ENCODE peak calls at places on chromosomes 5 and 9, in ten cellular contexts. H, S, A, V, B, M, W, E, T and J are unnamed samples.

GRCh38 chr9:15328946-15329345 is 21.9 kb upstream of the TTC39B start:
- DNase-seq in H (no peak), S (no peak), A (no peak), V (no peak), B (no peak), M (no peak), W (no peak), E (no peak), T (no peak), J (no peak)

GRCh38 chr9:120186276-120186675 is 393.7 kb downstream of the CDK5RAP2 start:
- DNase-seq in H (no peak), S (no peak), A (no peak), V (no peak), B (no peak), M (no peak), W (no peak), E (no peak), T (no peak), J (no peak)

GRCh38 chr5:73236541-73237128 is 63.6 kb downstream of the TMEM174 start:
- DNase-seq in H (no peak), S (no peak), A (no peak), V (no peak), B (no peak), M (no peak), W (no peak), E (no peak), T (no peak), J (no peak)

GRCh38 chr9:93669958-93670207 is 93.5 kb downstream of the PHF2 start:
- DNase-seq in H (no peak), S (no peak), A (no peak), V (no peak), B (no peak), M (no peak), W (no peak), E (no peak), T (peak; percentile 0), J (no peak)

GRCh38 chr5:177372534-177372896 is 11.7 kb upstream of the SLC34A1 start:
- DNase-seq in H (no peak), S (no peak), A (no peak), V (no peak), B (no peak), M (no peak), W (no peak), E (no peak), T (no peak), J (peak; percentile 56)

GRCh38 chr9:108691614-108692013 is 164.2 kb downstream of the ACTL7B start:
- DNase-seq in H (no peak), S (no peak), A (no peak), V (no peak), B (no peak), M (no peak), W (no peak), E (no peak), T (no peak), J (no peak)

GRCh38 chr5:107870984-107871383 is 200.2 kb upstream of the EFNA5 start:
- DNase-seq in H (no peak), S (no peak), A (no peak), V (no peak), B (no peak), M (no peak), W (no peak), E (no peak), T (no peak), J (no peak)

GRCh38 chr9:129393064-129393463 is 215.0 kb upstream of the IER5L start:
- DNase-seq in H (no peak), S (no peak), A (no peak), V (no peak), B (no peak), M (no peak), W (no peak), E (no peak), T (no peak), J (no peak)

GRCh38 chr5:151805414-151806225 is 33.9 kb downstream of the G3BP1 start:
- DNase-seq in H (no peak), S (no peak), A (no peak), V (no peak), B (no peak), M (peak; percentile 68), W (no peak), E (no peak), T (no peak), J (no peak)

GRCh38 chr5:94140300-94140699 is 398.9 kb upstream of the POU5F2 start:
- DNase-seq in H (no peak), S (no peak), A (no peak), V (no peak), B (no peak), M (no peak), W (no peak), E (no peak), T (no peak), J (no peak)

GRCh38 chr5:73437126-73438047 is 11.2 kb downstream of the FOXD1 start:
- DNase-seq in H (peak; percentile 66), S (peak; percentile 37), A (no peak), V (peak; percentile 77), B (no peak), M (no peak), W (peak; percentile 88), E (no peak), T (no peak), J (peak; percentile 65)

GRCh38 chr5:10268100-10268499 is 18.0 kb downstream of the CCT5 start:
- DNase-seq in H (no peak), S (no peak), A (no peak), V (no peak), B (no peak), M (no peak), W (peak; percentile 24), E (no peak), T (no peak), J (no peak)

GRCh38 chr9:121636411-121636865 is 15.0 kb upstream of the DAB2IP start:
- DNase-seq in H (no peak), S (no peak), A (no peak), V (no peak), B (no peak), M (peak; percentile 19), W (peak; percentile 28), E (no peak), T (no peak), J (no peak)